ENCODE peak calls at places on chromosomes 4 and X, in five cellular contexts. U, Q, P, Y and L are unnamed samples. For H3K36me3 and H3K4me1, the result is how much of the 10 kb centered on the place peaks cover.

GRCh38 chr4:98929341-98930267 is 671 bp upstream of the EIF4E start:
- DNase-seq in U (peak), Q (no peak), P (peak), Y (peak), L (peak)

GRCh38 chr4:95540227-95540626 is 8.5 kb downstream of the UNC5C start:
- DNase-seq in U (no peak), Q (no peak), P (no peak), Y (no peak), L (no peak)

GRCh38 chrX:78321809-78322208 is 5.6 kb downstream of the CYSLTR1 start:
- DNase-seq in U (no peak), Q (no peak), P (peak), Y (no peak), L (no peak)

GRCh38 chrX:80799616-80800015 is 10.1 kb downstream of the BRWD3 start:
- DNase-seq in U (no peak), Q (no peak), P (no peak), Y (no peak), L (no peak)

GRCh38 chr4:87781569-87781968 is 17.8 kb upstream of the IBSP start:
- DNase-seq in U (no peak), Q (no peak), P (no peak), Y (no peak), L (no peak)

GRCh38 chrX:153885968-153886903 is at the start of gene L1CAM:
- DNase-seq in U (no peak), Q (peak), P (peak), Y (no peak), L (peak)

GRCh38 chr4:164949448-164950118 is 27.9 kb downstream of the TRIM61 start:
- DNase-seq in U (no peak), Q (peak), P (no peak), Y (no peak), L (peak)

GRCh38 chrX:63350551-63350950 is 581 bp downstream of the SPIN4 start:
- DNase-seq in U (peak), Q (peak), P (peak), Y (peak), L (peak)

GRCh38 chr4:127503111-127503510 is 129.6 kb upstream of the INTU start:
- DNase-seq in U (no peak), Q (no peak), P (no peak), Y (peak), L (peak)

GRCh38 chrX:134235236-134235635 is 1.7 kb upstream of the CCDC160 start:
- DNase-seq in U (no peak), Q (no peak), P (no peak), Y (no peak), L (no peak)

GRCh38 chrX:43002526-43003203 is 224.7 kb upstream of the PPP1R2C start:
- DNase-seq in U (no peak), Q (no peak), P (no peak), Y (no peak), L (no peak)

GRCh38 chr4:24032371-24032989 is 142.6 kb upstream of the PPARGC1A start:
- DNase-seq in U (no peak), Q (peak), P (peak), Y (peak), L (no peak)

GRCh38 chrX:132023896-132024386 is 839 bp downstream of the STK26 start:
- DNase-seq in U (peak), Q (no peak), P (no peak), Y (no peak), L (peak)

GRCh38 chr4:168812806-168813205 is 197.2 kb downstream of the CBR4 start:
- DNase-seq in U (no peak), Q (no peak), P (no peak), Y (no peak), L (no peak)

GRCh38 chrX:124249345-124249744 is 83.1 kb upstream of the TEX13D start:
- DNase-seq in U (no peak), Q (no peak), P (no peak), Y (no peak), L (no peak)

GRCh38 chrX:71292669-71293379 is 8.7 kb upstream of the ITGB1BP2 start:
- DNase-seq in U (no peak), Q (no peak), P (no peak), Y (peak), L (no peak)
- H3K36me3 ChIP-seq in U (half or more), Q (half or more), P (half or more), Y (under half), L (half or more)

DNA sequence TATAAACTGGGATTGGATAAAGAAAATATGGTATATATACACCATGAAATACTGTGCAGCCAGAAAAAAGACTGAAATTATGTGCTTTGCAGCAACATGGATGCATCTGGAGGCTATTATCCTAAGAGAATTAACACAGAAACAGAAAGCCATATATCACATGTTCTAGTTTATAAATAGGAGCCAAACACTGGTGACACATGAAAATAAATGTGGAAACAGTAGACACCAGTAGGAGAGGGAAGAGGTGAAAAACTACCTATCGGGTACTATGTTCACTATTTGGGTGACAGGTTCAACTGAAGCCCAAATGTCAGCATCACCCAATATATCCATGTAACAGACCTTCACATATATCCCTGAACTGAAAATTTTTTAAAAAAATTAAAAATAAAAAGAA is 725.1 kb downstream of the C4orf33 start:
- DNase-seq in U (no peak), Q (no peak), P (no peak), Y (no peak), L (no peak)
- H3K4me1 ChIP-seq in U (under half), Q (under half), P (under half), Y (under half), L (under half)

GRCh38 chr4:52606040-52606439 is 53.1 kb downstream of the USP46 start:
- DNase-seq in U (no peak), Q (no peak), P (no peak), Y (no peak), L (no peak)
- H3K36me3 ChIP-seq in U (half or more), Q (half or more), P (half or more), Y (under half), L (under half)

DNA sequence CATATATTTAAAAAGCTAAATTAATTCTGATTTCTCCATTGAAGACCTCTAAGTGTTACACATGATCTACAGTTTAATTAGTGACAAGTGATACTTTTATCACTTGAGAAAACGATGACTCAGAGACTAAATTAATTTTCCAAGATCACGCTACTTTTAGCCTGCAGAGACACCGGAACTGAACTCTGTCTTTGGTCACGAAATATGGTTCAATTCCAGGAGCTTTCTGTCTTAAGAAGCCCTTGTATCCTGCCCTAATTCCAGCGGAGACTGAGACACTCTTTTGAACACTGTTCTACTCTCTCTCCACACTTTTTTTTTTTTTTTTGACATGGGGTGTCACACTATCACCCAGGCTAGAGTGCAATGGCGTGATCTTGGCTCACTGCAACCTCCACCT is 63.6 kb downstream of the IRF2 start:
- DNase-seq in U (no peak), Q (no peak), P (no peak), Y (no peak), L (no peak)
- H3K4me1 ChIP-seq in U (under half), Q (under half), P (half or more), Y (under half), L (under half)

DNA sequence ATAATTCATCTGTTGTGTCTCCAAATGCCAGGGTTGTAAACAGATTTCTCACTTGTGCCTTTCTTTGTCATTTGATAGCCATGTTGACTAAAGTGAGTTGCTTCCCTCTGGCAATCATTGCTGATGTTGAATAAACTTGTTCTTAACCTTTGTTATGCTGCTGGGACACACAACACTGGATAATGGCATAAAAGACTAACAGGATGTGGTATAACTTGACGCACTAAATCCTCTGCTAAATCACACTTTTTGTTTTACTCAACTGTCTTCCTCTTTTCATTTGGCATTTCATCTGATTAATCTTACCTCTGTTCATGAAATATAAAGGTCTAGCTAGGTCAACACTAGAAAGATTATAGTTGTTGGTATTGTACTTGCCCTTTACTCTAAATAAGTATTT is 17.6 kb upstream of the CXCL5 start:
- DNase-seq in U (no peak), Q (no peak), P (no peak), Y (peak), L (no peak)
- H3K36me3 ChIP-seq in U (under half), Q (under half), P (under half), Y (under half), L (under half)

GRCh38 chr4:7422098-7422897 is 12.4 kb downstream of the PSAPL1 start:
- DNase-seq in U (no peak), Q (no peak), P (no peak), Y (no peak), L (no peak)
- H3K4me1 ChIP-seq in U (under half), Q (under half), P (under half), Y (under half), L (under half)

DNA sequence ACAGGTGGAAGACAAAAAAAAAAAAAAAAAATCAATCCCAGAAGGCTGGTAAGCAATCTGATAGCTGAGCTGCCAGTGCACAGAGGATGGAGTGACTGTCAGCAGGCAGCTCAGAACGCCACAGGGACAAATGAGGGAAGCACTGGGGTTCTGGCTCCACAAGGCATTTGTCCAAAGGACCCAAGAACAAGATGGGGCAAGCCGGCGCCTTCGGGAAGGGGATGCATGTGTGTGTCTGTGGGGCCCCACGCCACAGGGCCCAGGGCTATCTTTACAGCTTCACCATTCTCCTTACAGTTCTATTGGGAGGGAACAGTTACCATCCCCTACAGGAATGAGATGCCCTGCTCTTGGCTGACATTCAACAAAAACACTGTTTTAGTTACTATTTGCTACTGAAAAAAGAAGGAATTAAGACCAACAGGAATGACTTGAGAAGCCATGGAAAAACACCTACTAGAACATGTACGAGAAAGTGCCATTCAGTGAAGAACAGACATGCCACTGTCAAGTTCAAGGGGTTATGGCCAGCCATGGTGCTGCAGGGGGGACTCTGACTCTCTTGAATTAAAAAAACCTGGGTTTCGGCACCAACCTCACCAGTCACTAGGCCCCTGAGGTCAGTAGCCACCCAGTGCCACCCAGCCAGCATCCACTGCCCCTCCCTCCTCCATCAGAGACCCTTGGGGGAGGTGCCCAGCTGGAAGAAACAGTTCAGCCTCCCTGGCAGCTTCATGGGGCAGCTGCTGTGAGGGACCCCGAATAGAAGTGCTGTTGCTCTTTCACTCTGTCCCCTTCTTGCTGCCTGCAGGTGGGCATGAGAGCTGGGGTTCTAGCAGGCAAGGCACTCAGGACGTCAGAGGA is 18.5 kb downstream of the WDR1 start:
- DNase-seq in U (no peak), Q (no peak), P (no peak), Y (no peak), L (no peak)
- H3K36me3 ChIP-seq in U (half or more), Q (half or more), P (half or more), Y (half or more), L (half or more)

GRCh38 chr4:40190880-40191815 is 5.7 kb upstream of the RHOH start:
- DNase-seq in U (no peak), Q (no peak), P (no peak), Y (no peak), L (no peak)
- H3K4me1 ChIP-seq in U (under half), Q (under half), P (under half), Y (under half), L (under half)

DNA sequence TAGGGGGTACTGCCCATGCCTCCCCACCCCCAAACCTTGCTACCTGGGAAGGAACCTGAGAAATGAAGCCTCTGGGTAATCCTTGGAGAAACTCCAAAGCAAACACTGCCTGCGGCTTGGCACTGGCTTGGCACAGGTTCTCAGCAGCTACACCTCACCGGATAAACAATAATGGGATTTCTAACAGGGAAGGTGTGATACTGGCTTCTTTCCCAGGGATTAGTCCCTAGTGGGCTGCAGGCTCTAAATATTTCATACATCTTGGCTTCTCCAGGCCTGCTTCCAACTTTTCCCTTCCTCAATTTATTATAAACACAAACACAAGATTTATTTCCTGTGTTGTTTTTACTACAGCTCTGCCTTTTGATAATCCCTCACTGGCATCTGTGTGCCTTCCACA is 12.5 kb downstream of the SEC24D start:
- DNase-seq in U (no peak), Q (no peak), P (no peak), Y (no peak), L (no peak)
- H3K36me3 ChIP-seq in U (half or more), Q (half or more), P (under half), Y (under half), L (under half)